ENCODE peak calls at places on chromosomes 2 and 18, in five cellular contexts. S, G, U, C and J are unnamed samples.

GRCh38 chr18:3948958-3949357 is 499.0 kb downstream of the TGIF1 start:
- DNase-seq in S (no peak), C (no peak), G (no peak), U (no peak), J (no peak)

GRCh38 chr2:216081012-216081411 is 597 bp downstream of the PECR start:
- DNase-seq in U (no peak), S (no peak), C (no peak), G (no peak), J (no peak)

GRCh38 chr2:7849531-7849930 is 832.3 kb upstream of the ID2 start:
- DNase-seq in C (no peak), S (no peak), G (peak), U (no peak), J (no peak)

GRCh38 chr2:54899576-54900200 is 150.6 kb downstream of the RTN4 start:
- DNase-seq in U (peak), C (no peak), S (no peak), G (no peak), J (peak)

GRCh38 chr2:190846746-190847145 is 33.9 kb upstream of the GLS start:
- DNase-seq in U (no peak), S (no peak), C (no peak), G (no peak), J (no peak)

GRCh38 chr2:191328150-191328809 is 83.1 kb downstream of the MYO1B start:
- DNase-seq in G (no peak), C (no peak), U (no peak), S (no peak), J (no peak)

GRCh38 chr2:10303174-10303633 is 500 bp downstream of the HPCAL1 start:
- DNase-seq in C (no peak), S (no peak), G (no peak), U (no peak), J (no peak)

GRCh38 chr2:111884592-111884964 is 585 bp upstream of the ANAPC1 start:
- DNase-seq in G (no peak), U (no peak), C (no peak), S (no peak), J (no peak)

GRCh38 chr2:68203587-68203986 is 45.9 kb downstream of the PNO1 start:
- DNase-seq in G (no peak), S (no peak), C (no peak), U (no peak), J (no peak)

GRCh38 chr18:11154983-11155759 is 5.8 kb upstream of the PIEZO2 start:
- DNase-seq in G (no peak), S (no peak), U (no peak), C (no peak), J (no peak)

GRCh38 chr2:20635096-20635475 is 15.8 kb downstream of the HS1BP3 start:
- DNase-seq in S (no peak), G (no peak), U (no peak), C (no peak), J (no peak)

GRCh38 chr2:16629770-16630169 is 35.9 kb downstream of the CYRIA start:
- DNase-seq in G (no peak), S (no peak), C (no peak), U (no peak), J (no peak)

GRCh38 chr2:16628316-16628715 is 37.3 kb downstream of the CYRIA start:
- DNase-seq in G (no peak), C (no peak), S (no peak), U (no peak), J (no peak)

GRCh38 chr2:16629044-16629443 is 36.6 kb downstream of the CYRIA start:
- DNase-seq in C (no peak), S (no peak), G (no peak), U (no peak), J (no peak)

GRCh38 chr2:16632615-16633014 is 33.0 kb downstream of the CYRIA start:
- DNase-seq in U (no peak), C (no peak), S (no peak), G (no peak), J (no peak)

DNA sequence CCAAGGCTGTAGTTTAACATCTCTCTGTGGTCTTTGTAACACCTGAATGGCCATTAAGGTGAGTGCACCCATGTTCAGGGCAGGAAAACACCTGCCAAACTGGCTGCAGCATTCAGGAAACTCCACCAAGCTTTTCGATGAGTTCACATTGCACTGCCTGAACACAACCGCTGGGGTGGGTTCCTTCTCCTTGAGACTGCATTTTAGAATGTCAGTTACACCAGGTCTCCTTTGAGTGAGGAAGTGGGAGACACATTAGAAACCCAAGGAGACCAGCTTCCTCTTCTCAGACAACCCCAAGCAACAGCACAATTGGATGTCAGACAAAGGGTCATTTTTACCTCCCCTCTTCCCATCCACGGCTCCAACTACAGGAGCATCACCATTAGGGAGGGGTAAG is 35.2 kb downstream of the CYRIA start:
- DNase-seq in U (no peak), S (no peak), C (no peak), G (no peak), J (no peak)
- H3K4me3 ChIP-seq in U (no peak), S (no peak), C (no peak), G (no peak), J (no peak)

GRCh38 chr2:777546-777945 is 100.3 kb upstream of the TMEM18 start:
- DNase-seq in G (peak), U (no peak), C (no peak), S (no peak), J (no peak)
- TF ChIP-seq CTCF in G (no peak), U (no peak), C (no peak), S (no peak), J (no peak)

GRCh38 chr2:143475131-143475784 is 346.0 kb downstream of the ARHGAP15 start:
- DNase-seq in U (no peak), G (no peak), C (no peak), S (no peak), J (no peak)

GRCh38 chr2:143476421-143477084 is 347.3 kb downstream of the ARHGAP15 start:
- DNase-seq in C (no peak), S (no peak), U (peak), G (no peak), J (no peak)

GRCh38 chr2:143474568-143474967 is 345.3 kb downstream of the ARHGAP15 start:
- DNase-seq in C (no peak), G (no peak), U (no peak), S (no peak), J (no peak)

GRCh38 chr2:143471550-143471949 is 342.3 kb downstream of the ARHGAP15 start:
- DNase-seq in C (no peak), S (no peak), G (no peak), U (no peak), J (no peak)

DNA sequence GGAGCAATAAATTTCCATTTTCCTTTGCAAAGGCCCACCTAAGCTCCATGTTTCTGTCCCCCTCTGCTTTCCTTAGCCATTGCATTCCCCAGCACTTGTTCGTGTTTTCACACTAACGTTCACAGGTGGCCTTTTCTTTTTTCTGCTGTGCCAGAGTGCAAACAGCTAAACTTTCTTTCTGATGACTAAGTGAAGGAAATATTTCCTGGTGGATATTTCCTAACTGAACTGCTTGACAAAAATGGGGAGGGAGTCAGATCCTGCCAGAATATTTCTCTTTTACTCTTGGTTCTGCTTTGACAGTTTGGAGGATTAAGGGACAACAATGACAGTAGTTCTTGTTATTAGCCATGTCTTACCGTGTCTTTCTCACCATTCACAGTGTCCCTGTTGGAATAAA is 344.0 kb downstream of the ARHGAP15 start:
- DNase-seq in C (no peak), G (no peak), S (no peak), U (no peak), J (peak)
- H3K4me3 ChIP-seq in C (no peak), G (no peak), S (no peak), U (no peak), J (no peak)

GRCh38 chr2:66014450-66014849 is 420.5 kb upstream of the MEIS1 start:
- DNase-seq in S (no peak), C (no peak), U (no peak), G (no peak), J (no peak)

GRCh38 chr2:66017763-66018162 is 417.2 kb upstream of the MEIS1 start:
- DNase-seq in C (no peak), G (no peak), S (no peak), U (no peak), J (no peak)

GRCh38 chr2:66013456-66013855 is 421.5 kb upstream of the MEIS1 start:
- DNase-seq in U (no peak), G (no peak), C (no peak), S (no peak), J (no peak)
- TF ChIP-seq CTCF in U (peak), G (no peak), C (no peak), S (no peak), J (peak)

GRCh38 chr18:70623106-70623505 is 334.3 kb downstream of the SOCS6 start:
- DNase-seq in U (no peak), S (no peak), C (no peak), G (no peak), J (no peak)

GRCh38 chr18:70621710-70622109 is 332.9 kb downstream of the SOCS6 start:
- DNase-seq in U (no peak), C (no peak), S (no peak), G (no peak), J (no peak)

GRCh38 chr18:70627100-70627802 is 338.4 kb downstream of the SOCS6 start:
- DNase-seq in U (no peak), C (no peak), G (no peak), S (no peak), J (no peak)
- H3K4me3 ChIP-seq in U (no peak), C (no peak), G (no peak), S (no peak), J (no peak)